ENCODE peak calls at places on chromosomes 16 and 17, in six cellular contexts. A is OCI-LY7; F is H9; C is Peyer's patch; P is lung; D is CD8-positive, alpha-beta memory T cell. M is an unnamed sample.

GRCh38 chr17:40022961-40023541 is 7.8 kb downstream of the CSF3 start:
- DNase-seq in D (no peak), F (no peak), C (no peak), A (no peak), P (no peak), M (no peak)

GRCh38 chr16:9144106-9144505 is 52.7 kb downstream of the HAPSTR1 start:
- DNase-seq in D (no peak), A (no peak), F (no peak), P (no peak), C (no peak), M (no peak)

GRCh38 chr17:2395258-2396170 is 5.3 kb downstream of the MNT start:
- DNase-seq in C (no peak), D (no peak), F (peak), P (peak), A (no peak), M (no peak)

GRCh38 chr16:86343733-86344585 is 166.4 kb upstream of the FOXF1 start:
- DNase-seq in A (no peak), F (no peak), D (no peak), C (no peak), P (no peak), M (no peak)

GRCh38 chr17:78345791-78346494 is 13.9 kb downstream of the SOCS3 start:
- DNase-seq in D (no peak), P (no peak), F (no peak), A (no peak), C (no peak), M (no peak)

GRCh38 chr17:1275962-1276736 is 3.3 kb upstream of the TRARG1 start:
- DNase-seq in C (peak), D (peak), A (peak), P (peak), F (peak), M (peak)

GRCh38 chr17:32342603-32343325 is 791 bp upstream of the C17orf75 start:
- DNase-seq in P (no peak), D (no peak), A (no peak), F (no peak), C (no peak), M (no peak)

GRCh38 chr17:53780320-53780719 is 42.4 kb upstream of the KIF2B start:
- DNase-seq in F (no peak), A (no peak), D (no peak), P (no peak), C (no peak), M (no peak)

GRCh38 chr16:88746511-88746910 is 38.5 kb downstream of the PIEZO1 start:
- DNase-seq in C (no peak), A (no peak), D (no peak), F (no peak), P (no peak), M (peak)

GRCh38 chr17:17877548-17878358 is 41.0 kb upstream of the SREBF1 start:
- DNase-seq in C (peak), A (no peak), F (peak), P (peak), D (no peak), M (peak)

GRCh38 chr17:10420811-10421210 is 939 bp downstream of the MYH8 start:
- DNase-seq in A (no peak), D (no peak), C (no peak), P (no peak), F (no peak), M (no peak)

GRCh38 chr17:51703364-51704341 is 443.3 kb downstream of the UTP18 start:
- DNase-seq in C (no peak), D (no peak), P (no peak), F (no peak), A (no peak), M (peak)

GRCh38 chr16:2077696-2078095 is 29.9 kb downstream of the TSC2 start:
- DNase-seq in F (no peak), P (no peak), C (no peak), D (no peak), A (no peak), M (no peak)

GRCh38 chr17:48646183-48647102 is 20.3 kb upstream of the HOXB9 start:
- DNase-seq in F (peak), C (peak), D (peak), A (no peak), P (no peak), M (no peak)

GRCh38 chr17:75031972-75032895 is 14.5 kb downstream of the ATP5PD start:
- DNase-seq in D (peak), C (peak), P (peak), A (no peak), F (peak), M (peak)

GRCh38 chr17:12064395-12064794 is 43.7 kb downstream of the MAP2K4 start:
- DNase-seq in A (no peak), P (no peak), C (no peak), D (no peak), F (no peak), M (no peak)

GRCh38 chr17:12070561-12070960 is 49.9 kb downstream of the MAP2K4 start:
- DNase-seq in A (no peak), D (no peak), C (no peak), F (no peak), P (no peak), M (no peak)

GRCh38 chr17:12074346-12074745 is 53.7 kb downstream of the MAP2K4 start:
- DNase-seq in C (no peak), D (no peak), F (no peak), P (no peak), A (no peak), M (no peak)

GRCh38 chr17:12067425-12067824 is 46.7 kb downstream of the MAP2K4 start:
- DNase-seq in F (no peak), P (no peak), A (no peak), C (no peak), D (no peak), M (no peak)

GRCh38 chr17:12068946-12069345 is 48.3 kb downstream of the MAP2K4 start:
- DNase-seq in A (no peak), C (no peak), F (no peak), P (no peak), D (no peak), M (no peak)
- H3K27ac ChIP-seq in A (no peak), C (no peak), F (no peak), P (no peak), D (no peak), M (no peak)

DNA sequence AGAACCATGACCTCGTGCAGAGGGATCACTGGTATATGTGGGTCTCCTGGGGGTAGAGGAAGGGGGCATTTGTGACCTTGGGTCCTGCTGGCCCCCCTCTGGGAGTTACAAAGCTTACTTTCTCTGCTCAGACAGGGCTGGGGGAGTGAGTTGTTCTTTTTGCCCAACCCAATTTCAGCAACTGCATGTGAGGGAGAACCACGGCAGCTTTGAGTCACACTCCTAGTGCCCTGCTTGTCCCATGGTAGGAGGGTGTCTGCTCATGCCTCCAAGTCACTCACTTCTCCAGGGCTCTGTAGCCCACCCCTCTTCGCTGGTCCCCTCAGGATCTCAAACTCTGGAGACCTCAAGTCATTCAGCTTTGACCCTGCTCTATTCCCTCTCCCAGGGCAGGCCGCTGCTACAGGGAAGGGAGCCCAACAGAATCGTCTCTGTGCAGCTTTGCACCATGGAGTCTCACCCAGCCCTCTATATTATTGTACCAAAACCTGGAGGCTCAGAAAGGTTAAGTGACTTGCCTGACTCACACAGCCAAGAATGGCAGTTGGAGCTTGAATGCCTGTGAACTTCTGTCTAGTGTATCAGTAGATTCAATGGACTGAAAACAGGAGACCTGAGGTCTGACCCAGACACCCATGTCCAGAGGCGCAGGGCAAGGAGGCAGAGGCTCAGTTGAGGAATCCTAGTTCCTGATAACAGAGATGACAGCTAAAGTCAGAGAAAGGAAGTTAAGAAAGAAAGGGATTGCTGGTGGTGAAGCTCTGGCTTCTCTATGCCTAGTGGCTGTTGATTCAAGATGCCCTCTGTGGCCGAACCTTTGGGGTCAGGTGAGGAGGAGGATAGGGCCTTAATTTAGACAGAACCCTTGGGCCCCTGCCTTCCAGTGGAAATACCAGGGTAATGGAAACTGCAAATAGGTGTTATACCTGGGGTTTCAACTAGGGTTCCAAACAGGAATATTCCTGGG is 14.6 kb upstream of the ETV4 start:
- DNase-seq in D (no peak), F (no peak), C (no peak), A (no peak), P (no peak), M (no peak)
- H3K27ac ChIP-seq in D (no peak), F (no peak), C (no peak), A (no peak), P (no peak), M (no peak)

GRCh38 chr17:7915611-7916382 is at the start of gene RNF227:
- DNase-seq in F (peak), P (peak), C (peak), A (peak), D (peak), M (peak)
- H3K27ac ChIP-seq in F (no peak), P (peak), C (peak), A (peak), D (peak), M (peak)

GRCh38 chr17:7885357-7886226 is 3.0 kb upstream of the CHD3 start:
- DNase-seq in A (peak), D (peak), P (peak), C (peak), F (peak), M (peak)

GRCh38 chr17:7886227-7887037 is 2.2 kb upstream of the CHD3 start:
- DNase-seq in F (peak), P (peak), D (peak), C (peak), A (peak), M (peak)

GRCh38 chr17:7882629-7883028 is 6.0 kb upstream of the CHD3 start:
- DNase-seq in F (peak), D (no peak), C (peak), P (no peak), A (no peak), M (no peak)

GRCh38 chr17:7883781-7884386 is 4.7 kb upstream of the CHD3 start:
- DNase-seq in F (peak), D (peak), P (no peak), C (peak), A (peak), M (no peak)

GRCh38 chr17:7884581-7885356 is 3.8 kb upstream of the CHD3 start:
- DNase-seq in P (no peak), C (peak), F (peak), A (peak), D (peak), M (no peak)
- H3K27ac ChIP-seq in P (peak), C (peak), F (no peak), A (peak), D (no peak), M (peak)